ENCODE peak calls at places on chromosomes 12 and 14, in seven cellular contexts. K, T, Z, A, I, B and D are unnamed samples.

GRCh38 chr14:66920196-66920595 is 269.0 kb upstream of the GARIN2 start:
- DNase-seq in A (no peak), B (no peak), T (no peak), I (no peak), K (no peak), Z (no peak), D (no peak)

GRCh38 chr14:103124501-103125001 is 1.3 kb downstream of the TNFAIP2 start:
- DNase-seq in B (no peak), Z (no peak), I (no peak), A (no peak), T (no peak), K (no peak), D (no peak)

GRCh38 chr14:91415794-91416743 is 1.6 kb downstream of the CCDC88C start:
- DNase-seq in B (peak), T (no peak), K (no peak), A (no peak), Z (no peak), I (peak), D (peak)

GRCh38 chr14:77268989-77269595 is 1.9 kb downstream of the NGB start:
- DNase-seq in I (peak), Z (no peak), K (no peak), B (no peak), A (no peak), T (no peak), D (no peak)

GRCh38 chr12:76037130-76038105 is 5.8 kb upstream of the PHLDA1 start:
- DNase-seq in T (peak), B (peak), Z (peak), A (peak), I (peak), K (peak), D (no peak)

GRCh38 chr14:106883218-106883692 is 1356.9 kb downstream of the TMEM121 start:
- DNase-seq in I (no peak), A (no peak), Z (no peak), T (peak), K (no peak), B (peak), D (peak)

GRCh38 chr12:4112290-4112689 is 161.3 kb upstream of the CCND2 start:
- DNase-seq in K (no peak), B (peak), T (no peak), A (no peak), Z (no peak), I (no peak), D (no peak)

GRCh38 chr12:4187916-4188315 is 85.6 kb upstream of the CCND2 start:
- DNase-seq in A (no peak), K (no peak), Z (no peak), I (no peak), T (no peak), B (no peak), D (no peak)

GRCh38 chr12:124730455-124730932 is 133.2 kb downstream of the SCARB1 start:
- DNase-seq in B (no peak), K (peak), T (no peak), A (no peak), I (no peak), Z (peak), D (no peak)

GRCh38 chr14:70005281-70005805 is 126.1 kb downstream of the SMOC1 start:
- DNase-seq in I (no peak), Z (no peak), B (no peak), T (no peak), A (no peak), K (no peak), D (no peak)

GRCh38 chr12:57793920-57794319 is 11.3 kb downstream of the TSFM start:
- DNase-seq in A (no peak), T (no peak), Z (no peak), K (peak), I (no peak), B (no peak), D (no peak)

GRCh38 chr12:27970391-27970980 is 2.0 kb downstream of the PTHLH start:
- DNase-seq in T (no peak), I (no peak), Z (no peak), K (peak), A (no peak), B (no peak), D (no peak)

GRCh38 chr14:100696590-100696989 is 30.1 kb upstream of the DLK1 start:
- DNase-seq in B (no peak), A (no peak), T (peak), Z (no peak), I (no peak), K (no peak), D (no peak)

GRCh38 chr12:128914908-128915563 is 61.8 kb downstream of the GLT1D1 start:
- DNase-seq in Z (no peak), A (no peak), T (peak), K (no peak), B (peak), I (peak), D (no peak)

GRCh38 chr12:31362759-31363415 is 36.9 kb upstream of the SINHCAF start:
- DNase-seq in T (peak), A (no peak), Z (no peak), I (peak), B (peak), K (no peak), D (no peak)

GRCh38 chr12:94074970-94075695 is 73.2 kb upstream of the PLXNC1 start:
- DNase-seq in T (peak), B (peak), K (peak), Z (peak), A (peak), I (no peak), D (no peak)

GRCh38 chr12:4564819-4565218 is 2.8 kb downstream of the DYRK4 start:
- DNase-seq in A (no peak), I (no peak), T (no peak), Z (no peak), B (peak), K (no peak), D (no peak)

GRCh38 chr12:126617312-126617711 is 1552.1 kb downstream of the AACS start:
- DNase-seq in Z (no peak), K (no peak), A (no peak), I (peak), B (no peak), T (peak), D (no peak)

GRCh38 chr14:67820428-67820881 is 876 bp downstream of the RAD51B start:
- DNase-seq in Z (no peak), I (no peak), T (peak), A (no peak), K (peak), B (peak), D (no peak)

GRCh38 chr14:53628747-53629146 is 327.9 kb downstream of the BMP4 start:
- DNase-seq in I (no peak), A (no peak), B (no peak), Z (no peak), K (no peak), T (no peak), D (no peak)

GRCh38 chr12:69102856-69103255 is 136.5 kb upstream of the CPSF6 start:
- DNase-seq in A (no peak), T (peak), Z (no peak), I (no peak), K (no peak), B (no peak), D (no peak)

GRCh38 chr12:108232565-108232964 is 103.5 kb downstream of the WSCD2 start:
- DNase-seq in Z (no peak), A (no peak), I (peak), T (no peak), B (no peak), K (no peak), D (no peak)